ENCODE peak calls at places on chromosomes 7 and 10, in five cellular contexts. B is CD8-positive, alpha-beta T cell; X is anterior cingulate cortex; G is cardiac septum; L is esophagus squamous epithelium. R is an unnamed sample.

GRCh38 chr10:86962136-86962980 is 4.0 kb downstream of the SNCG start:
- DNase-seq in L (no peak), B (no peak), G (peak), X (no peak), R (no peak)

GRCh38 chr10:7410306-7410799 is 481 bp downstream of the SFMBT2 start:
- DNase-seq in G (no peak), B (no peak), X (no peak), L (no peak), R (no peak)

GRCh38 chr10:22976535-22976934 is 48.7 kb downstream of the ARMC3 start:
- DNase-seq in X (no peak), B (no peak), L (no peak), G (no peak), R (no peak)

GRCh38 chr7:44796504-44797328 is at the start of gene PPIA:
- DNase-seq in B (peak), G (peak), L (peak), X (peak), R (peak)

GRCh38 chr10:121032460-121032859 is 181.3 kb downstream of the WDR11 start:
- DNase-seq in G (no peak), X (no peak), B (no peak), L (no peak), R (no peak)

GRCh38 chr7:149707448-149707886 is 65.9 kb downstream of the ZNF467 start:
- DNase-seq in L (no peak), X (no peak), G (no peak), B (no peak), R (peak)

GRCh38 chr7:132430466-132430862 is 145.8 kb downstream of the PLXNA4 start:
- DNase-seq in B (no peak), X (no peak), G (no peak), L (no peak), R (no peak)

GRCh38 chr7:79833616-79834015 is 301.0 kb upstream of the GNAI1 start:
- DNase-seq in L (no peak), G (no peak), X (no peak), B (no peak), R (no peak)

GRCh38 chr10:126186746-126187145 is 201.5 kb downstream of the ADAM12 start:
- DNase-seq in X (no peak), L (no peak), B (no peak), G (no peak), R (no peak)

GRCh38 chr10:60998932-60999331 is 54.9 kb upstream of the RHOBTB1 start:
- DNase-seq in B (no peak), X (no peak), G (no peak), L (no peak), R (peak)

GRCh38 chr10:62814901-62815372 is 1.2 kb downstream of the EGR2 start:
- DNase-seq in L (no peak), B (no peak), X (no peak), G (no peak), R (no peak)

R was measured in epithelial cell of esophagus.